ENCODE peak calls at places on chromosomes 6 and 20, in six cellular contexts. B is mesenchymal stem cell, N is H9, Y is neuronal stem cell, P is trophoblast cell, Z is H1. D is an unnamed sample.

GRCh38 chr6:159788757-159789376 is 535 bp downstream of the TCP1 start:
- DNase-seq in N (peak), B (peak), Y (no peak), P (peak), Z (no peak), D (peak)

GRCh38 chr20:967796-968742 is 34.0 kb downstream of the RSPO4 start:
- DNase-seq in B (peak), Z (no peak), P (peak), Y (no peak), N (peak), D (peak)

GRCh38 chr6:32692019-32692418 is 25.6 kb upstream of the HLA-DQB1 start:
- DNase-seq in N (peak), Y (peak), P (peak), Z (no peak), B (no peak), D (no peak)

GRCh38 chr20:13170771-13171170 is 50.3 kb upstream of the ISM1 start:
- DNase-seq in Z (no peak), P (no peak), N (no peak), Y (no peak), B (no peak), D (no peak)

GRCh38 chr6:131182991-131183425 is 47.7 kb downstream of the AKAP7 start:
- DNase-seq in Z (peak), P (peak), B (peak), Y (peak), N (peak), D (peak)

GRCh38 chr20:47689726-47690125 is 95.6 kb downstream of the SULF2 start:
- DNase-seq in Z (no peak), N (no peak), B (no peak), Y (no peak), P (no peak), D (no peak)

GRCh38 chr6:161076211-161076677 is 84.7 kb downstream of the MAP3K4 start:
- DNase-seq in P (no peak), Z (no peak), N (no peak), B (no peak), Y (no peak), D (no peak)

GRCh38 chr6:112800916-112801315 is 453.8 kb downstream of the RFPL4B start:
- DNase-seq in N (no peak), B (no peak), Z (no peak), P (no peak), Y (no peak), D (no peak)

GRCh38 chr6:138540468-138540867 is 41.2 kb upstream of the NHSL1 start:
- DNase-seq in P (peak), Z (no peak), Y (no peak), N (no peak), B (peak), D (peak)

DNA sequence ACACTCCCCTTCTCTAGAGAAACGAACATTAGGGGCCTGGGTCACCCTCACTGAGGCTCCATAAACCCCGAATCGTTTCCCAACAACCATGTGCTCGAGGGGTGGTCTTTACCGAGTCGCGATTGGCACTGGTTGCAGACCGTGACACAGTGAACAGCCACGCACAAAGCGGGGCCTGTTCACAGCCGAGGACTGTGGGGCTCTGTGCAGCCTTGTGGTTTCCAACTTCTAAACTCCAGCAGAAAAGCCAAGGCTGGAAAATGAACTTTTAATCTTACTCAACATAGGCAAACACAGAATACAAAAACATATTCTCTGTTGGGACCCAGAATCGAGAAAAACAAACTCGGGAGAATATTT is 19.0 kb downstream of the RRBP1 start:
- DNase-seq in N (no peak), P (no peak), B (no peak), Y (no peak), Z (no peak), D (no peak)
- H3K4ac ChIP-seq in N (no peak), P (no peak), B (no peak), Y (no peak), Z (no peak), D (no peak)

GRCh38 chr6:106715922-106716321 is 86.5 kb downstream of the QRSL1 start:
- DNase-seq in B (no peak), N (no peak), Z (no peak), Y (no peak), P (no peak), D (no peak)
- H2BK5ac ChIP-seq in B (no peak), N (no peak), Z (no peak), Y (no peak), P (no peak), D (no peak)

GRCh38 chr6:116017546-116018276 is 43.0 kb downstream of the FRK start:
- DNase-seq in B (no peak), Z (no peak), P (no peak), N (no peak), Y (no peak), D (no peak)

GRCh38 chr6:116016846-116017545 is 43.7 kb downstream of the FRK start:
- DNase-seq in P (no peak), N (no peak), B (no peak), Z (no peak), Y (no peak), D (peak)

GRCh38 chr6:116018976-116019375 is 41.7 kb downstream of the FRK start:
- DNase-seq in P (no peak), N (no peak), Y (no peak), B (no peak), Z (no peak), D (peak)

GRCh38 chr6:116015560-116015959 is 45.1 kb downstream of the FRK start:
- DNase-seq in B (no peak), P (peak), Z (no peak), N (no peak), Y (no peak), D (no peak)

DNA sequence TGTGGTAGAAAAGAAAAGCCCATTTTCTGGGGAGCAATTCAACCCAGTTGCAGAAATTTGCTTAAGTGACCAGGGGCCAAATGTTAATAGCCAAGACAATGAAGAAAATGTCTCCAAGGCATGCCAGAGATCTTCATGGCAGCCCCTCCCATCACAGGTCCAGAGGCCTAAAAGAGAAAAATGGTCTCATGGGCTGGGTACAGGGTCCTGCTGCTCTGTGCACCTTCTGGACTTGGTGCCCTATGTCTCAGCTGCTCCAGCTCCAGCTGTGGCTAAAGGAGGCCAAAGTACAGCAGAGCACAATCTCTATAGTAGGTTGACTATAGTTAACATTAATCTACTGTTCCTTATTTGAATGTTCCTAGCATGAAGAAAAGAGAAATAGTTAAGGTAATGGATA is 44.7 kb downstream of the FRK start:
- DNase-seq in N (no peak), P (no peak), Z (no peak), Y (no peak), B (no peak), D (no peak)
- H2AFZ ChIP-seq in N (no peak), P (no peak), Z (no peak), Y (no peak), B (no peak), D (no peak)

GRCh38 chr20:42855896-42856295 is 333.8 kb downstream of the PTPRT start:
- DNase-seq in Y (no peak), B (no peak), N (no peak), P (no peak), Z (no peak), D (no peak)
- H3K4ac ChIP-seq in Y (no peak), B (no peak), N (no peak), P (no peak), Z (no peak), D (no peak)

GRCh38 chr20:51800132-51800721 is 2.1 kb downstream of the SALL4 start:
- DNase-seq in N (peak), B (peak), P (peak), Y (peak), Z (peak), D (no peak)

GRCh38 chr20:51800769-51801219 is 1.5 kb downstream of the SALL4 start:
- DNase-seq in Y (no peak), P (peak), N (no peak), Z (no peak), B (peak), D (no peak)

GRCh38 chr20:51801220-51801991 is 915 bp downstream of the SALL4 start:
- DNase-seq in Y (peak), B (peak), N (peak), P (peak), Z (peak), D (no peak)

GRCh38 chr20:51803157-51803854 is 985 bp upstream of the SALL4 start:
- DNase-seq in Y (no peak), Z (no peak), P (peak), B (no peak), N (no peak), D (peak)

GRCh38 chr20:51802170-51802745 is at the start of gene SALL4:
- DNase-seq in P (peak), Z (peak), B (peak), Y (peak), N (peak), D (no peak)
- H2BK5ac ChIP-seq in P (peak), Z (peak), B (no peak), Y (peak), N (peak), D (no peak)

D was measured in IMR-90.